ENCODE peak calls at places on chromosomes 13 and 19, in nine cellular contexts. A is IMR-90, Q is tibial artery, C is HCT116, F is tibial nerve, E is thoracic aorta, Y is OCI-LY7, S is GM06990, Z is MM.1S. D is an unnamed sample.
A peak's percentile ranks its signal among the peaks of the same experiment; 100 is the strongest.

GRCh38 chr19:29845576-29846176 is 33.9 kb downstream of the CCNE1 start:
- DNase-seq in A (peak; percentile 18), Q (no peak), C (no peak), F (no peak), E (no peak), Y (peak; percentile 10), S (no peak), Z (no peak), D (no peak)

GRCh38 chr13:86689901-86690300 is 890.7 kb upstream of the SLITRK6 start:
- DNase-seq in A (no peak), Q (no peak), C (no peak), F (no peak), E (no peak), Y (no peak), S (no peak), Z (no peak), D (no peak)

GRCh38 chr13:73832203-73832602 is 302.0 kb downstream of the KLF12 start:
- DNase-seq in A (no peak), Q (no peak), C (no peak), F (no peak), E (no peak), Y (no peak), S (no peak), Z (no peak), D (no peak)

GRCh38 chr19:40686882-40687524 is 3.4 kb downstream of the NUMBL start:
- DNase-seq in A (no peak), Q (no peak), C (no peak), F (no peak), E (no peak), Y (no peak), S (no peak), Z (no peak), D (no peak)

GRCh38 chr19:41535029-41535622 is 40.8 kb upstream of the CEACAM21 start:
- DNase-seq in A (no peak), Q (no peak), C (no peak), F (no peak), E (no peak), Y (peak; percentile 87), S (peak; percentile 78), Z (peak; percentile 96), D (no peak)

GRCh38 chr13:72500851-72501250 is 226.6 kb downstream of the MZT1 start:
- DNase-seq in A (no peak), Q (no peak), C (no peak), F (no peak), E (no peak), Y (no peak), S (no peak), Z (no peak), D (no peak)

GRCh38 chr19:48784527-48784926 is 26.3 kb downstream of the BCAT2 start:
- DNase-seq in A (no peak), Q (no peak), C (no peak), F (no peak), E (no peak), Y (no peak), S (no peak), Z (no peak), D (no peak)

GRCh38 chr13:92074658-92075057 is 676.2 kb downstream of the GPC5 start:
- DNase-seq in A (no peak), Q (no peak), C (no peak), F (no peak), E (no peak), Y (peak; percentile 52), S (no peak), Z (peak; percentile 50), D (no peak)

GRCh38 chr13:37598572-37598971 is at the start of gene POSTN:
- DNase-seq in A (peak; percentile 49), Q (no peak), C (no peak), F (no peak), E (no peak), Y (no peak), S (no peak), Z (no peak), D (no peak)

DNA sequence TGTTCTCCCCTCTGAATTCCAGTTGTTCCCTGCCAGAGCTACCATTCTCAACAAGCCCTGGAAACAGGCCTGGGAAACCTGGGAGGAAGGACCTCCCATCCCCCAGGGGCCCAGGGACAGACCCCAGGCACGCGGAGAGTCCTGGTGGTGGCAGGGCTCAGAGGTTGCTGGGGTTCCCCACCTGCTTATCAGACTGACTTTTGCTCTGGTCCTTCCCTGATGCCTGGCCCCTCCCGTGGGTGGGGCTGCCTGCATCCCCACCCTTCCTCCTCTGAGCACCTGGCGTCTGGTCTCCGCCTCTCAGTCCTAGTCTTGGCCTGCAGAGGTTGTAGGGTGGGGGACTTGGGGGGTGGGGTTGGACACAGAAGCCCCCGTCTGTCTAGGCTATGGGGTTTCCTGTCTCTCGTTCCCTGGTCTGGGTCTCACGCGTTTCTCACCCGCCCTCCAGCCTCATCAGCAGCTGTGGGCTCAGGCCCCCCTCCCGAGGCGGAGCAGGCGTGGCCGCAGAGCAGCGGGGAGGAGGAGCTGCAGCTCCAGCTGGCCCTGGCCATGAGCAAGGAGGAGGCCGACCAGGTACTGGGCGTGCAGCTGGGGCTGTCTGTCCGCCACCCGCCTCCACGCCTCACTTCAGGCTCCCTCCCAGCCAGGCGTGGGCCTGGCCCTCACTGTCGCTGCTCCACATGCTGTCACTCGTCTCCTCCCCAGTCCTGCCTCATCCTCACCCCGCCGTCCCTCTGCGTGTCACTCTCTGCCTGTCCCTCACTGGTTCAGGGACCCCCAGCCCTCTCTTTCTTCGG is 13.6 kb downstream of the EPN1 start:
- DNase-seq in A (no peak), Q (no peak), C (no peak), F (no peak), E (no peak), Y (no peak), S (peak; percentile 18), Z (no peak), D (no peak)
- H3K36me3 ChIP-seq in A (peaks cover 69% of the 10 kb centered on the region), Q (peaks cover 66% of the 10 kb centered on the region), C (peaks cover 21% of the 10 kb centered on the region), F (peaks cover 51% of the 10 kb centered on the region), E (peaks cover 61% of the 10 kb centered on the region), Y (peaks cover 100% of the 10 kb centered on the region), S (peaks cover 58% of the 10 kb centered on the region), Z (no peaks in the 10 kb centered on the region), D (peaks cover 46% of the 10 kb centered on the region)

DNA sequence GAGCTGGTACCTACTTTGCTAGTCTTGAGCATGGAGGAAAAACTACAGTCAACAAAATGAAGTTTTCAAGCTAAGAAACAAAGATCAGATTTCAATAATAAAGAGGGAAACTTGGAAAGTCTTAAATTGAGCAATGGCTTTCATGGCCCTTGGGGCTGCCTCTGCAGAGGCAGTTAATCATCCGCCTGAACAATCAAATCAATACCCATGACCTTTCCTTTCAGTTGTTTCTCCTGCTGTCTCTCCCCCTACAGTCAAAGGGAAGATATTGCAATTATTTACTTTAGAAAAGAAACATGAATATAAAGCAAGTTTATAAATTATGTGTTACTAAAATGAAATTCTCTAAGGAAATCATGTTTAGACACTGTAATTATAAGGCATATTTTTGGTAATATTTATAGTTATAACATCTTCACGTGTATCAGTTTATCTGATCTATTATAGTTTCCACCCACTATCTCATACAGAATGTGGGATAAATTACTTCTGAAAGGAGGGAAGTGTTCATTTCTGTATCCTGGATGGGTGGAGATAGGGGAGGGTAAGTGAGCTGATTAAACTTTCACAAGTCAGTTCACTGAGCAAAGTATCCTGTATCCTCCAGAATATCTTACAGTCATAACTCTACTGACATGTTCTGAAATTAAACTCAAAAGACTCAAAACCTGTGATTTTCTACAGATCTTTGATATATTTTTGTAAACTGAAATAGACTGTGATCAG is 72.4 kb upstream of the TSC22D1 start:
- DNase-seq in A (no peak), Q (no peak), C (peak; percentile 21), F (no peak), E (no peak), Y (no peak), S (no peak), Z (no peak), D (no peak)
- TF ChIP-seq CTCF in A (peak; percentile 21), Q (no peak), C (peak; percentile 54), F (no peak), E (no peak), Y (peak; percentile 61), S (peak; percentile 48), Z (peak; percentile 4), D (peak; percentile 39)

DNA sequence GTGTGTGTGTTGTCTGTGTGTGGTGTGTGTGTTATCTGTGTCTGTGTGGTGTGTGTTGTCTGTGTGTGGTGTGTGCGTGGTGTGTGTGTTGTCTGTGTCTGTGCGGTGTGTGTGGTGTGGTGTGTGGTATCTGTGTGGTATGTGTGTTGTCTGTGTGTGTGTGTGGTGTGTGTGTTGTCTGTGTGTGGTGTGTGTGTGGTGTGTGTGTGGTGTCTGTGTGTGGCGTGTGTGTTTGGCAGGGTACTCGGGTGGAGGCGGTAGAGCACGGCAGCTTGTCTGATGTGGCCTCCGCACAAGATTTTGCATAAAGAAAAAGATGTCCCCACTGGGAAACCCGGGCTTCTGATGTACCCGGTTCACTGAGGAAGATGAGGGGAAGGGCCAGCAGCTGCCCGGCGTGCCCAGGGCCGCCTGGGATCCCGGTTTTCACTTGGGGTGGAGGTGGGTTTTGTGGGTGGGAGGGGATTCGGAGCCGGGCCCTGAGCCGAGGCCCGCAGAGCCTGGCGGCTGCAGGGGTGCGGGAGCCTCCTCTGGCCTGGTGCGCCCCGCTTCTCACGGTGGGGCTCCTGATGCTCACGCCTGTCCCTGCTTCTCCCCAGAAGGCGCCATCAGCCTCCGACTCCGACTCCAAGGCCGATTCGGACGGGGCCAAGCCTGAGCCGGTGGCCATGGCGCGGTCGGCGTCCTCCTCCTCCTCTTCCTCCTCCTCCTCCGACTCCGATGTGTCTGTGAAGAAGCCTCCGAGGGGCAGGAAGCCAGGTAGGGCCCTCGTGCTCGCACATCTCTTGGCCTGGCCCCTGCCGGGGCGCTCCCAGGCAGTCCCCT is 21.2 kb downstream of the HDGFL2 start:
- DNase-seq in A (no peak), Q (no peak), C (no peak), F (no peak), E (no peak), Y (no peak), S (no peak), Z (no peak), D (no peak)
- H3K36me3 ChIP-seq in A (peaks cover 72% of the 10 kb centered on the region), Q (peaks cover 70% of the 10 kb centered on the region), C (peaks cover 33% of the 10 kb centered on the region), F (peaks cover 19% of the 10 kb centered on the region), E (peaks cover 41% of the 10 kb centered on the region), Y (peaks cover 76% of the 10 kb centered on the region), S (peaks cover 24% of the 10 kb centered on the region), Z (no peaks in the 10 kb centered on the region), D (peaks cover 34% of the 10 kb centered on the region)

DNA sequence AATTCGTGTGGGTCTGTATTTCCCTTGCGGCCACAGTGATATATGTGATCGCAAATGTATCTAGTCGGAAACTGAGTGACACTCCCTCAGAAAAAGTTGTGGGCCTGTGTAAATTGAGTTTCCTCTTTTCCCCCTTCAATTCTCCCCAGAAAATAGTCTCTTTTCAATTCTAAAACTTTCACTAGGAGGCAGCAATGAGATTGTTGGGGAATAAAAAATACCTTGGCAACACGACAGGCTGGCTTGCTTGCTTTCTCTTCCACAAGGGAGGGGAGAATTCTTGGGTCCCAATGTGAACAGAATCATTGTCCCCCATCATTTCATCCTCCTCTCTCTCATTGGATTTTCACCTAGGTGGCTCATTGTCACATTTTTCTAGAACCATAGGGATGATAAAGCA is 3.7 kb upstream of the SOX21 start:
- DNase-seq in A (no peak), Q (no peak), C (no peak), F (no peak), E (no peak), Y (no peak), S (no peak), Z (no peak), D (no peak)
- TF ChIP-seq CTCF in A (no peak), Q (no peak), C (peak; percentile 28), F (no peak), E (no peak), Y (no peak), S (no peak), Z (no peak), D (peak; percentile 16)

DNA sequence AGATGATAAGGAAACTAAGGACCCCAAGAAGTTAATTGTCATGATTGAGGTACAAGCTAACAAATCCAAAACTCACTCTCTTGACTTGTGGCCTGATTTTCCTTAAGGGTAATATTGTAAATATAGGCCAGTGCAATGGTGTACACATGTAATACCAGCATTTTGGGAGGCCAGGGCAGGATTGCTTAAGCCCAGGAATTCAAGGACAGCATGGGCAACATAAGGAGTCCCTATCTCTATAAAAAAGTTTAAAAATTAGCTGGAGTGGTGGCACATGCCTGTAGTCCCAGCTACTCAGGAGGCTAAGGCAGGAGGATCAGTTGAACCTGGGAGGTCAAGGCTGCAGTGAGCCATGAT is 28.7 kb upstream of the GARRE1 start:
- DNase-seq in A (no peak), Q (no peak), C (no peak), F (no peak), E (no peak), Y (no peak), S (no peak), Z (no peak), D (no peak)
- H3K36me3 ChIP-seq in A (peaks cover 55% of the 10 kb centered on the region), Q (peaks cover 74% of the 10 kb centered on the region), C (peaks cover 69% of the 10 kb centered on the region), F (peaks cover 16% of the 10 kb centered on the region), E (peaks cover 26% of the 10 kb centered on the region), Y (peaks cover 99% of the 10 kb centered on the region), S (peaks cover 24% of the 10 kb centered on the region), Z (peaks cover 21% of the 10 kb centered on the region), D (peaks cover 20% of the 10 kb centered on the region)

D was measured in BJ.